ENCODE peak calls at places on chromosomes 12 and 14, in seven cellular contexts. T, J, V, I, D, K and Z are unnamed samples. For H3K36me3 and H3K4me1, the result is how much of the 10 kb centered on the place peaks cover.

GRCh38 chr12:52798003-52798670 is 2.2 kb upstream of the KRT3 start:
- DNase-seq in T (peak), J (no peak), V (no peak), I (no peak), D (peak), K (no peak), Z (no peak)

GRCh38 chr12:5784626-5785130 is 160.4 kb downstream of the ANO2 start:
- DNase-seq in T (no peak), J (no peak), V (no peak), I (no peak), D (no peak), K (no peak), Z (no peak)

GRCh38 chr12:70418101-70418500 is 52.0 kb downstream of the KCNMB4 start:
- DNase-seq in T (peak), J (no peak), V (no peak), I (no peak), D (no peak), K (no peak), Z (no peak)

GRCh38 chr12:45725631-45726593 is 3.6 kb upstream of the ARID2 start:
- DNase-seq in T (peak), J (no peak), V (no peak), I (no peak), D (peak), K (no peak), Z (peak)

GRCh38 chr14:51157012-51157411 is 62.1 kb upstream of the TRIM9 start:
- DNase-seq in T (no peak), J (no peak), V (no peak), I (no peak), D (no peak), K (no peak), Z (no peak)

GRCh38 chr12:108856428-108857157 is 790 bp downstream of the SSH1 start:
- DNase-seq in T (peak), J (peak), V (peak), I (peak), D (peak), K (peak), Z (peak)

GRCh38 chr12:10891937-10892336 is 7.9 kb upstream of the PRH1 start:
- DNase-seq in T (no peak), J (no peak), V (no peak), I (no peak), D (no peak), K (no peak), Z (no peak)

GRCh38 chr12:46531059-46531785 is 158.6 kb upstream of the SLC38A2 start:
- DNase-seq in T (no peak), J (no peak), V (no peak), I (no peak), D (no peak), K (no peak), Z (no peak)

GRCh38 chr12:123115409-123116111 is 35.3 kb downstream of the PITPNM2 start:
- DNase-seq in T (peak), J (peak), V (no peak), I (no peak), D (no peak), K (no peak), Z (no peak)

GRCh38 chr12:100268835-100269564 is 2.0 kb downstream of the SCYL2 start:
- DNase-seq in T (peak), J (no peak), V (no peak), I (no peak), D (no peak), K (no peak), Z (no peak)

GRCh38 chr12:509494-509893 is 49.8 kb downstream of the B4GALNT3 start:
- DNase-seq in T (peak), J (no peak), V (no peak), I (no peak), D (no peak), K (no peak), Z (peak)

GRCh38 chr12:50739611-50740010 is 24.3 kb upstream of the ATF1 start:
- DNase-seq in T (no peak), J (no peak), V (no peak), I (no peak), D (no peak), K (no peak), Z (no peak)

GRCh38 chr12:28998662-28999120 is 150.4 kb upstream of the FAR2 start:
- DNase-seq in T (peak), J (peak), V (no peak), I (no peak), D (no peak), K (no peak), Z (no peak)

GRCh38 chr12:18483723-18484325 is 222.5 kb downstream of the PIK3C2G start:
- DNase-seq in T (no peak), J (no peak), V (no peak), I (no peak), D (no peak), K (no peak), Z (no peak)

GRCh38 chr14:23284654-23285529 is 1.0 kb downstream of the HOMEZ start:
- DNase-seq in T (peak), J (peak), V (no peak), I (peak), D (no peak), K (no peak), Z (no peak)

GRCh38 chr12:44476683-44477082 is 399.4 kb downstream of the NELL2 start:
- DNase-seq in T (no peak), J (no peak), V (no peak), I (no peak), D (no peak), K (no peak), Z (no peak)

GRCh38 chr12:50052964-50053363 is 4.4 kb upstream of the ASIC1 start:
- DNase-seq in T (no peak), J (no peak), V (peak), I (no peak), D (no peak), K (no peak), Z (no peak)

GRCh38 chr12:39586811-39587210 is 32.8 kb downstream of the ABCD2 start:
- DNase-seq in T (no peak), J (no peak), V (no peak), I (no peak), D (no peak), K (no peak), Z (no peak)

GRCh38 chr12:67534671-67535070 is 113.9 kb upstream of the DYRK2 start:
- DNase-seq in T (peak), J (peak), V (no peak), I (no peak), D (no peak), K (no peak), Z (peak)

GRCh38 chr12:185197-185955 is 28.6 kb downstream of the SLC6A12 start:
- DNase-seq in T (no peak), J (no peak), V (peak), I (no peak), D (no peak), K (no peak), Z (no peak)

GRCh38 chr12:22625671-22626251 is 790 bp downstream of the ETNK1 start:
- DNase-seq in T (peak), J (peak), V (peak), I (peak), D (no peak), K (no peak), Z (no peak)

GRCh38 chr12:28882444-28882843 is 266.6 kb upstream of the FAR2 start:
- DNase-seq in T (peak), J (no peak), V (no peak), I (no peak), D (no peak), K (no peak), Z (no peak)

GRCh38 chr12:94813314-94813713 is 163.0 kb upstream of the TMCC3 start:
- DNase-seq in T (no peak), J (no peak), V (no peak), I (no peak), D (no peak), K (no peak), Z (no peak)

GRCh38 chr14:103257211-103257962 is 76.7 kb upstream of the EIF5 start:
- DNase-seq in T (peak), J (no peak), V (no peak), I (no peak), D (no peak), K (no peak), Z (peak)

GRCh38 chr12:60689137-60689536 is 1093.3 kb downstream of the SLC16A7 start:
- DNase-seq in T (no peak), J (no peak), V (no peak), I (no peak), D (no peak), K (no peak), Z (no peak)

GRCh38 chr12:67543371-67543770 is 105.2 kb upstream of the DYRK2 start:
- DNase-seq in T (no peak), J (no peak), V (no peak), I (no peak), D (no peak), K (no peak), Z (no peak)

GRCh38 chr14:50763386-50764007 is 67.5 kb downstream of the NIN start:
- DNase-seq in T (peak), J (peak), V (no peak), I (peak), D (no peak), K (no peak), Z (no peak)

DNA sequence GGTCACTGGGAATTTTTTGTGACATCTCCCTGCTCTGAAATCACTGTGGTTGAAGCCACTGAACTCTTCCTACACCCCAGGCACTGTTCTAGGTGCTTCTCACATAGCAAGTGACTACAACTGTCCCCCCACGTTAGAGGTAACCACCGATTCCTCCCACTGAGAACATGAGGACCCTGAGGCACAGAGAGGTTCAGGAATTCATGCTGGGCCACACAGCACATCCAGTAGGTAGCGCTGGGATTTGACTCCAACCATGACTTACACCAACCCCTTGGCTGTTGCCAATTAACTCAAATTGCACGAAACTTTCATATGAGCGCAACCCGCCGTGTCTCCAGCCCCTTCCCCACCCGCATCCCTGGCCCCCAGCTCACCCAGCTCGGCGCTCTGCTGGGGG is 105.2 kb downstream of the RFLNA start:
- DNase-seq in T (no peak), J (no peak), V (no peak), I (no peak), D (no peak), K (no peak), Z (no peak)
- H3K36me3 ChIP-seq in T (under half), J (under half), V (half or more), I (under half), D (under half), K (under half), Z (under half)

DNA sequence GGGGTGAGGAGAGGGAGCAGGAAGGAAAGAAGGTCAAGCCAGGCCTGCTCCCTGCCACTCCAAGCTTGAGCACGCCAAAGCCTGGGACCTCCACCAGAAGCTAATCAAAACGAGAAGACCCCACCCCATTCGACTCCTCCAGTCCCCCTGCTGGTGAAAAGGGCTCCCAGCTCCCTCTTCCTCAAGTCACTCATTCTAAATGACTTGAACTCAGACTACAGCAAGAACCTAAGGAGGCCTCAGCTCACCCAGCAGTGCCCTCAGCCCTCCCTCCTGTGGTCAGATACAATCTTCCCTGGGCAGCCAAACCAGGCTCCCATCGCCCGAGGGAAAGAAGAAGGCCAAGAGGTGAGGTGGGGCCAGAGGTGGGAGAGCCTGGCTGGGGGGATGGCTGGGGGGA is 17.4 kb downstream of the HDAC7 start:
- DNase-seq in T (no peak), J (no peak), V (peak), I (no peak), D (no peak), K (no peak), Z (no peak)
- H3K4me1 ChIP-seq in T (under half), J (under half), V (half or more), I (under half), D (half or more), K (under half), Z (under half)

DNA sequence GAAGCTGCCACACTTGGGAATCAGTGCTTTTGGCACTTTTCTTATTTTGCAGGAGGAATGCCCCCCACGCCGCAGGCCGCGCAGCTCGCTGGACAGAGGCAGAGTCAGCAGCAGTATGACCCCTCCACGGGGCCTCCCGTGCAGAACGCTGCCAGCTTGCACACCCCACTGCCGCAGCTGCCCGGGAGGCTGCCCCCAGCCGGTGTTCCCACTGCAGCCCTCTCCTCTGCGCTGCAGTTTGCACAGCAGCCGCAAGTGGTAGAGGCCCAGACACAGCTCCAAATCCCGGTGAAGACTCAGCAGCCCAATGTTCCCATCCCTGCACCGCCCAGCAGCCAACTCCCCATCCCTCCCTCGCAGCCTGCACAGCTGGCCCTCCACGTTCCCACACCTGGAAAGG is 32.3 kb downstream of the EP400 start:
- DNase-seq in T (no peak), J (no peak), V (no peak), I (no peak), D (no peak), K (no peak), Z (no peak)
- H3K36me3 ChIP-seq in T (under half), J (under half), V (half or more), I (under half), D (under half), K (under half), Z (under half)

GRCh38 chr14:100601064-100601463 is 13.8 kb upstream of the BEGAIN start:
- DNase-seq in T (no peak), J (no peak), V (no peak), I (no peak), D (no peak), K (no peak), Z (no peak)
- H3K4me1 ChIP-seq in T (under half), J (under half), V (under half), I (under half), D (under half), K (under half), Z (under half)

GRCh38 chr12:79841248-79841877 is 93.5 kb downstream of the PPP1R12A start:
- DNase-seq in T (no peak), J (no peak), V (no peak), I (no peak), D (no peak), K (no peak), Z (no peak)
- H3K36me3 ChIP-seq in T (under half), J (under half), V (under half), I (under half), D (under half), K (under half), Z (under half)

DNA sequence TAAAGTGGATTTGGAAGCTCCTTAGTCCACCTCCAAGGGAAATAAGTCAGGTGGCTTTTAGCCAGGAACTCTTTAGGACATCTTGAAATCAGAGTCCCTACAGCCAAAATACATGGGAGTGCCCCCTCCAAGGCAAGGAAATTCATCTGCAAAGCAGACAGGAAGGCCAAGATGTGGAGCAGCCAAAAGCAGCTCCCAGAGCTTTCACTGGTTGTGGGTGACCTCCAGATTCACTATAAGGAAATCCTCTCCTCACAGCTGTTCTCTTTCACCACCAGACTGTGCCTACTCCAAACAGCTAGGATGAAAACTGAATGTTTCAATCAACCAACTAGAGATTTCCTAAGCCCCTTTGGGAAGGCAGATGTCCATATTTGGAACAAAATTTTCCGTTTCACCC is 6.7 kb downstream of the TTC9 start:
- DNase-seq in T (no peak), J (no peak), V (no peak), I (no peak), D (no peak), K (no peak), Z (no peak)
- H3K4me1 ChIP-seq in T (under half), J (under half), V (under half), I (under half), D (half or more), K (under half), Z (under half)